ENCODE peak calls at places on chromosomes 12 and 14, in eight cellular contexts. Z is lower lobe of right lung, R is HFF-Myc, D is hepatocyte, X is psoas muscle, M is left lung, O is ovary, I is AG09309. Q is an unnamed sample.

GRCh38 chr12:29497588-29497987 is at the start of gene OVCH1:
- DNase-seq in Z (no peak), R (no peak), D (no peak), X (no peak), M (peak; percentile 69), O (no peak), I (no peak), Q (no peak)

GRCh38 chr14:67571991-67572323 is 28.1 kb downstream of the PIGH start:
- DNase-seq in Z (peak; percentile 42), R (no peak), D (no peak), X (no peak), M (peak; percentile 79), O (no peak), I (no peak), Q (no peak)

GRCh38 chr14:57889245-57889644 is 23.4 kb upstream of the SLC35F4 start:
- DNase-seq in Z (peak; percentile 66), R (peak; percentile 5), D (peak; percentile 33), X (no peak), M (peak; percentile 75), O (no peak), I (peak; percentile 5), Q (no peak)

GRCh38 chr14:85482549-85482948 is 47.4 kb upstream of the FLRT2 start:
- DNase-seq in Z (no peak), R (no peak), D (peak; percentile 29), X (no peak), M (no peak), O (no peak), I (no peak), Q (no peak)

GRCh38 chr12:32025906-32026305 is 66.7 kb downstream of the RESF1 start:
- DNase-seq in Z (no peak), R (no peak), D (no peak), X (no peak), M (no peak), O (no peak), I (no peak), Q (no peak)

GRCh38 chr14:50560929-50561280 is 960 bp downstream of the ATL1 start:
- DNase-seq in Z (peak; percentile 92), R (no peak), D (peak; percentile 73), X (peak; percentile 85), M (peak; percentile 94), O (peak; percentile 84), I (peak; percentile 20), Q (no peak)

GRCh38 chr14:58848365-58848764 is 210.6 kb downstream of the DACT1 start:
- DNase-seq in Z (no peak), R (no peak), D (no peak), X (no peak), M (no peak), O (no peak), I (no peak), Q (no peak)

GRCh38 chr14:75258803-75259509 is 19.7 kb upstream of the FOS start:
- DNase-seq in Z (peak; percentile 100), R (peak; percentile 99), D (peak; percentile 100), X (peak; percentile 98), M (peak; percentile 100), O (peak; percentile 97), I (peak; percentile 98), Q (peak; percentile 100)

GRCh38 chr12:13001725-13002040 is 1.6 kb upstream of the HEBP1 start:
- DNase-seq in Z (no peak), R (no peak), D (no peak), X (no peak), M (no peak), O (no peak), I (no peak), Q (no peak)

GRCh38 chr14:106506901-106507305 is 980.5 kb downstream of the TMEM121 start:
- DNase-seq in Z (no peak), R (no peak), D (no peak), X (no peak), M (no peak), O (no peak), I (no peak), Q (no peak)

GRCh38 chr14:33294419-33294818 is 355.7 kb downstream of the NPAS3 start:
- DNase-seq in Z (no peak), R (no peak), D (no peak), X (no peak), M (no peak), O (no peak), I (no peak), Q (no peak)

GRCh38 chr12:12010277-12011031 is 60.3 kb upstream of the BCL2L14 start:
- DNase-seq in Z (peak; percentile 70), R (no peak), D (no peak), X (peak; percentile 43), M (peak; percentile 89), O (no peak), I (peak; percentile 31), Q (no peak)

DNA sequence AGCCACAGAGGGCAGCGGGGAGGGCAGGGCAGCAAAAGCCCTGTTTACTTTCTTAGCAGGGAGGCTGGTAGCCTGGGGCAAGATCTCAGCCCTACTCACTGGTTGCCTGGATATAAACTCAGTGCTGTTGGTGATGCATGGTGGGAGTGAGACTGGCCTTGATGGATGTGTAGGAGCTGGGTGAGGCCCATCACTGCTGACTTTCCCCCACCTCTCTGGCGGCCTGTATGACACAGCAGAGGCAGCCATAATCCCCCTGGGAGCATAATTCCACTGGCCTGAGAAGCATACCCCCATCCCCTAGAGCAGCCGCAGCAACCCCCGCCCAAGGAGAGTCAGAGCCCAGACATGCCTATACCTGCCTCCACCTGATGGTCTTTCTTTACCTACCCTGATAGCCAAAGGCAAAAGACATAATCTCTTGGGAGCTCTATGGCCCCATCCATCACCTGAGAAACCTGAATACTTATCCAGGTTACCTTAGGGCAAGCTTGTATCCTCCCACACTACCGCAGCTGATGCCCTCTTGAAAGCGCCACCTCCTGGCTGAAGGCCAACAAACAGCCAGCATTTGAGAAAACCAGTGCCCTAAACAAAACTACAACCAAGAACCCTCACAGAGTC is 59.3 kb downstream of the DNAI7 start:
- DNase-seq in Z (no peak), R (no peak), D (no peak), X (no peak), M (no peak), O (no peak), I (no peak), Q (no peak)
- TF ChIP-seq CTCF in Z (no peak), R (no peak), D (peak; percentile 9), X (no peak), M (no peak), O (no peak), I (no peak), Q (no peak)

GRCh38 chr12:101570022-101570421 is 24.7 kb upstream of the MYBPC1 start:
- DNase-seq in Z (no peak), R (peak; percentile 20), D (peak; percentile 68), X (no peak), M (no peak), O (no peak), I (peak; percentile 17), Q (peak; percentile 25)

GRCh38 chr12:101567918-101568317 is 26.9 kb upstream of the MYBPC1 start:
- DNase-seq in Z (no peak), R (no peak), D (no peak), X (no peak), M (no peak), O (no peak), I (no peak), Q (no peak)

GRCh38 chr12:101563197-101563596 is 31.6 kb upstream of the MYBPC1 start:
- DNase-seq in Z (no peak), R (no peak), D (no peak), X (no peak), M (no peak), O (no peak), I (no peak), Q (no peak)

GRCh38 chr12:101566318-101566717 is 28.5 kb upstream of the MYBPC1 start:
- DNase-seq in Z (no peak), R (no peak), D (no peak), X (no peak), M (no peak), O (no peak), I (no peak), Q (no peak)

DNA sequence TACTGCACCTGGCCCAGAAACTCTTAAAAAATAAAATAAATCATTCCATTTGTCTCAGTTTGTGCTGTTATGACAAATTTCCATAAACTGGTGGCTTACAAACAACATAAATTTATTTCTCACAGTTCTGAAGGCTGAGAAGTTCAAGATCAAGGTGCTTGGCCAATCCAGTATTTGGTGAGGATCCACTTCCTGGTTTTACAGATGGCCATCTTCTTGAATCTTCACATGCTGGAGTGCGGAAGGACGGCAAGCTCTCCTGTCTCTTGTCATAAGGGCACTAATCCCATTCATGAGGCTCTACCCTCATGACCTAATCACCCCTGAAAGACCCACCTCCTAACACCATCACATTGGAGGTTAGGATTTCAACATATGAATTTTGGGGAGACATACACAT is 29.9 kb upstream of the MYBPC1 start:
- DNase-seq in Z (no peak), R (no peak), D (no peak), X (no peak), M (no peak), O (no peak), I (no peak), Q (no peak)
- TF ChIP-seq CTCF in Z (no peak), R (no peak), D (no peak), X (no peak), M (no peak), O (no peak), I (no peak), Q (no peak)

GRCh38 chr12:64672925-64673409 is 62.7 kb downstream of the RASSF3 start:
- DNase-seq in Z (peak; percentile 55), R (peak; percentile 82), D (peak; percentile 58), X (peak; percentile 23), M (no peak), O (peak; percentile 82), I (no peak), Q (peak; percentile 58)

GRCh38 chr12:64669270-64669842 is 59.1 kb downstream of the RASSF3 start:
- DNase-seq in Z (peak; percentile 64), R (no peak), D (no peak), X (peak; percentile 25), M (peak; percentile 87), O (peak; percentile 69), I (no peak), Q (no peak)

GRCh38 chr12:64670856-64671639 is 60.8 kb downstream of the RASSF3 start:
- DNase-seq in Z (no peak), R (no peak), D (no peak), X (no peak), M (no peak), O (no peak), I (no peak), Q (no peak)

GRCh38 chr12:64671682-64672081 is 61.4 kb downstream of the RASSF3 start:
- DNase-seq in Z (no peak), R (no peak), D (no peak), X (no peak), M (no peak), O (no peak), I (no peak), Q (no peak)

DNA sequence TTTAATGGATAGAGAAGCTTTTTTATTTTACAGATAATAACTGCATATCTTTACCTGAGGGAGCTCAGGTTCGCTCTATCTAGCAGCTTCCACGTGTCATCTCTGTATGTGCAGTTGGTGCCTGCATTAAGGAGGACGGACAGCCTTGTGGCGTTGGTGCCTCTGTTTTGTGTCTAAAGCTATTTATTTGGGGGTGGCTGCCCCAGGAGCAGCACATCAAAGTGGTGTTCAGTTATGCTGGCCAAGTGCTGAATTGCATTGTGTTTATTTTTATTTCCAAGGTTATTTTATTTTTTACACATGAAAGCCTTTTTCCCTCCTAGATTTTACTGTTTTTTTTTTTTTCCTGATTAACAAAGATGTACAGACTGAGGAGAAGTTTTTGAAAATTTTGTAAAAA is 59.7 kb downstream of the RASSF3 start:
- DNase-seq in Z (no peak), R (no peak), D (no peak), X (no peak), M (no peak), O (no peak), I (no peak), Q (no peak)
- TF ChIP-seq CTCF in Z (no peak), R (no peak), D (no peak), X (no peak), M (no peak), O (peak; percentile 16), I (no peak), Q (no peak)

GRCh38 chr12:6644903-6645302 is 2.3 kb downstream of the ACRBP start:
- DNase-seq in Z (no peak), R (no peak), D (no peak), X (no peak), M (no peak), O (peak; percentile 28), I (no peak), Q (no peak)
- TF ChIP-seq CTCF in Z (peak; percentile 20), R (peak; percentile 6), D (peak; percentile 48), X (peak; percentile 7), M (no peak), O (no peak), I (peak; percentile 8), Q (no peak)

Q was measured in LNCaP clone FGC.